ENCODE peak calls at places on chromosomes 13 and 19, in five cellular contexts. L is PC-3; E is CD8-positive, alpha-beta T cell; M is lower leg skin; K is epithelial cell of esophagus. A is an unnamed sample.

GRCh38 chr13:45989607-45990006 is 62.9 kb downstream of the ZC3H13 start:
- DNase-seq in K (peak; percentile 52), L (no peak), M (no peak), E (no peak), A (no peak)

GRCh38 chr13:110985570-110985969 is 70.7 kb upstream of the ANKRD10 start:
- DNase-seq in E (no peak), M (no peak), K (no peak), L (no peak), A (no peak)

GRCh38 chr13:113860579-113861432 is 3.1 kb downstream of the GAS6 start:
- DNase-seq in M (peak; percentile 85), L (peak; percentile 11), E (no peak), K (no peak), A (no peak)

GRCh38 chr19:9797871-9798270 is 21.0 kb downstream of the FBXL12 start:
- DNase-seq in E (no peak), M (no peak), L (peak; percentile 91), K (peak; percentile 88), A (no peak)

GRCh38 chr13:87669379-87669978 is 1.7 kb upstream of the SLITRK5 start:
- DNase-seq in M (no peak), K (peak; percentile 65), L (peak; percentile 59), E (no peak), A (peak; percentile 30)

GRCh38 chr13:51849145-51850101 is 4.4 kb upstream of the TMEM272 start:
- DNase-seq in M (no peak), L (peak; percentile 10), K (no peak), E (no peak), A (peak; percentile 51)

GRCh38 chr19:639251-640155 is at the start of gene FGF22:
- DNase-seq in L (peak; percentile 80), K (peak; percentile 96), M (peak; percentile 99), E (peak; percentile 95), A (peak; percentile 91)

GRCh38 chr13:23754506-23754905 is 134.7 kb downstream of the MIPEP start:
- DNase-seq in K (no peak), M (no peak), L (no peak), E (no peak), A (no peak)

GRCh38 chr19:19480688-19481087 is 34.7 kb downstream of the TSSK6 start:
- DNase-seq in K (no peak), L (no peak), M (no peak), E (no peak), A (peak; percentile 68)

GRCh38 chr13:77139311-77139710 is 112.4 kb upstream of the FBXL3 start:
- DNase-seq in K (no peak), L (no peak), M (no peak), E (no peak), A (no peak)

GRCh38 chr13:57408312-57408711 is 223.2 kb upstream of the PCDH17 start:
- DNase-seq in E (no peak), L (no peak), K (no peak), M (no peak), A (no peak)

GRCh38 chr13:78657699-78658629 is 991 bp downstream of the OBI1 start:
- DNase-seq in K (peak; percentile 41), L (peak; percentile 38), E (no peak), M (no peak), A (peak; percentile 14)

GRCh38 chr13:43157796-43158195 is 134.4 kb downstream of the DNAJC15 start:
- DNase-seq in L (no peak), M (peak; percentile 42), K (no peak), E (no peak), A (no peak)

GRCh38 chr13:51945149-51945548 is 66.1 kb downstream of the ATP7B start:
- DNase-seq in K (no peak), M (no peak), E (no peak), L (no peak), A (peak; percentile 23)

GRCh38 chr19:45471866-45472556 is 4.2 kb downstream of the FOSB start:
- DNase-seq in M (no peak), L (no peak), K (no peak), E (peak; percentile 30), A (no peak)

GRCh38 chr19:6509118-6509971 is 7.2 kb upstream of the TUBB4A start:
- DNase-seq in K (no peak), E (no peak), L (no peak), M (peak; percentile 93), A (no peak)

GRCh38 chr13:104750377-104750776 is 1684.2 kb upstream of the SLC10A2 start:
- DNase-seq in K (peak; percentile 88), L (peak; percentile 18), M (no peak), E (no peak), A (no peak)

GRCh38 chr13:51759240-51759639 is 44.7 kb downstream of the DHRS12 start:
- DNase-seq in K (peak; percentile 39), M (no peak), L (no peak), E (no peak), A (no peak)

GRCh38 chr13:109485136-109485794 is 301.1 kb downstream of the IRS2 start:
- DNase-seq in K (no peak), M (no peak), E (no peak), L (no peak), A (no peak)

GRCh38 chr13:99371956-99372355 is 64.8 kb upstream of the GPR183 start:
- DNase-seq in L (no peak), M (peak; percentile 84), E (peak; percentile 75), K (no peak), A (no peak)

GRCh38 chr19:45340232-45340898 is at the start of gene KLC3:
- DNase-seq in K (peak; percentile 66), L (peak; percentile 70), E (no peak), M (no peak), A (no peak)

GRCh38 chr13:40624338-40624737 is 42.1 kb downstream of the FOXO1 start:
- DNase-seq in E (no peak), L (no peak), M (no peak), K (peak; percentile 46), A (no peak)

DNA sequence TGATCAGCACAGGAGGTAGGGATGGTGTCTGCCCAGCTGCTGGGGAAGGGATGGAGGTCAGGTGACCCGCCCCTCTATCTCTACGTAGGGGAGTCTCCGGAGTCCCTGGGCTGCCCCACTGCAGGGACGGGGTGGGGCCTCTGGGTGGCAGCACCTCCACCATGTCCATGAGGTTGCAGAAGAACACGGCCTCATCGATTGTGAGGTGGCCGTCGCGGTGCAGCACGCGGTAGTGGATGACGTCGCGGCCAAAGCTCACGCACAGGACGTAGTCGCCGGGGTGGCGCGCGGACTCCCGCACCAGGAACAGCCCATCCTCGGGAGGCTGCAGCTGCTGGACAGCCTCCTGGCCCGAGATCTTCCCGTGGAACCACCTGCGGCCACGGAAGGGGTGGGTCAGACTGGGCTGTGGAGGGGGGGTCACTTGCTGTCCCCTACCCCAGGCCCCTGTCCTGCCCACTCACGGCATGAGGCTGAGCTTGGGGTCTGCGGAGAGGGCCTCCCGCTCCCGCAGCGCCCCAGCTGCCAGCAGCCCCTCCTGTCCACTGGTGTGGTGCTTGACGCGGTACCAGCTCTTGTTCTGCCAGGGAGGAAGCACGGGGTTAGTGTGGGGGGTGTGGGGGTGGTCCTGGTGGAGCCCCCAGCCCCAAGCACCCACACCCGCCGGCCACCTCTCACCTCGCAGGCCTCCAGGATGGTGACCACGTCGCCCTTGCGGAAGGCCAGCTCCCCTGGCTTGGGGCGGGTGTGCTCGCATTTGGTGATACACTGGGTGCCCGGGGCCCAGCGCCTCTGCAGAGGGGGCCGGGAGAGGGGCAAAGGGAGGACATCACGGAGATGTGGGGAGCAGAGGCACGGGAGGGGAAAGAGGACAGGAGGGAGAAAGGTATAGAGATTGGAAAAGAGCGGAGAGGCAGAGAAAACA is 2.3 kb downstream of the MATK start:
- DNase-seq in E (peak; percentile 69), L (peak; percentile 8), K (no peak), M (no peak), A (no peak)
- TF ChIP-seq CTCF in E (peak; percentile 50), L (peak; percentile 47), K (no peak), M (no peak), A (peak; percentile 28)

DNA sequence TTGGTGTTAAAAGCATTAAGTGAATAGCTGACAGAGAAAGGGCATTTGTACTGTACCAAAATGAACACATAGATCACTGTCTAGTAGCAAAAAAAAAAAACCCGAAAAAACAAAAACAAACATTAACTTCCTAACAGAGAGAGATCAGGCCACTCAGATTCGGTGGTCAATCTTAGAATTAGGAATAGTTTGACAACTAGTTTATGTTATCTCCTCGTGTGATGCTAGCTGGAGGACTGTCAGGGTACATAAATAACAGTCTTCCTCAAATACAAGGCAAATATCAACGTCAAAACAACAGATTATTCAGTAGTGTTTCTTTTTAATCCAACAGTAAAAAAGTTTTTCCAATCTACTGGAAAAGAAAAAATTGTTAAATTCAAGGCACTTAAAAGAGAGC is 1.7 kb downstream of the ZMYM5 start:
- DNase-seq in M (no peak), K (no peak), E (no peak), L (peak; percentile 7), A (no peak)
- H3K4me3 ChIP-seq in M (no peak overlapping the region), K (peak overlapping the region; percentile 72), E (peak overlapping the region; percentile 64), L (peak overlapping the region; percentile 91), A (peak overlapping the region; percentile 56)

DNA sequence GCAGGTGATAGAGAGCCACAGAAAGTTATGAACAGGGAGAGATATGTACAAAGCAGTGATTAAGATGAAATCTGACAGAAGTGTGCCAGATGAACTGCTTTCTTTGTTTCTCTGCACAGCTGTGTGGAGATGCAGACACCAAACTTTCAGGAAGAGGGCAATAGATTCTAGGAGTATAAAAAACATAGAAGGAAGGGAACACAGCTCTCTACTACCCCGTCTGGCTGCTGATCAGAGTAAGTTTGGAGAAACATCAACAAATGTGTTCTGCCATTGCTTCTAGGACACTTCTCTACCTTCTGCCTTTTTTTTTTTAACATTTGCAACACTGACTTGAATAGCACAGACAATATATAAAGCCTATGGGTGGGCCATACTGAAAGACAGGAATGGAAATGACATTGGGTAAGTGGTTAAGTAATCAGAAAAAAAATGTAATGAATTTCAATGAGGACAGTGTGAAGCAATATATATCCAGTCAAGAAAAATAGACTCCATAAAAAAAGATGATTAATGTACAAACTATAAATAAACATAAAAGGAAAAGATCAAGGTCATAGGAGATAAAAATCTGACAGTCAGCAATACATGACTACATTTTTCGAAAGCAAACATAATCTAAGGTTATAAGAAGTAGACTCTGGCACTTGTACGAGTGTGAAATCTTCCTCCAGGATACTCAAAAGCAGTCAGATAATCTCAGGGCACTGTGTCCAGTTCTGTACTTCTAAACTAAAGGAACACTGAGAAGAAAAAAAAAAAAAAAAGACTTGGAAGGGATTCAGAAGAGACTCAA is 21.4 kb downstream of the NUFIP1 start:
- DNase-seq in M (no peak), E (no peak), L (peak; percentile 18), K (no peak), A (no peak)
- TF ChIP-seq CTCF in M (no peak), E (no peak), L (peak; percentile 39), K (peak; percentile 20), A (no peak)

GRCh38 chr19:10876459-10877240 is 5.3 kb downstream of the CARM1 start:
- DNase-seq in M (no peak), L (no peak), K (no peak), E (no peak), A (peak; percentile 91)

GRCh38 chr19:10882108-10882457 is 10.7 kb downstream of the CARM1 start:
- DNase-seq in M (no peak), E (no peak), K (no peak), L (no peak), A (no peak)

GRCh38 chr19:10881403-10882107 is 10.2 kb downstream of the CARM1 start:
- DNase-seq in E (no peak), K (no peak), L (no peak), M (no peak), A (no peak)

GRCh38 chr19:10874019-10874418 is 2.7 kb downstream of the CARM1 start:
- DNase-seq in L (peak; percentile 32), E (no peak), M (no peak), K (no peak), A (no peak)

DNA sequence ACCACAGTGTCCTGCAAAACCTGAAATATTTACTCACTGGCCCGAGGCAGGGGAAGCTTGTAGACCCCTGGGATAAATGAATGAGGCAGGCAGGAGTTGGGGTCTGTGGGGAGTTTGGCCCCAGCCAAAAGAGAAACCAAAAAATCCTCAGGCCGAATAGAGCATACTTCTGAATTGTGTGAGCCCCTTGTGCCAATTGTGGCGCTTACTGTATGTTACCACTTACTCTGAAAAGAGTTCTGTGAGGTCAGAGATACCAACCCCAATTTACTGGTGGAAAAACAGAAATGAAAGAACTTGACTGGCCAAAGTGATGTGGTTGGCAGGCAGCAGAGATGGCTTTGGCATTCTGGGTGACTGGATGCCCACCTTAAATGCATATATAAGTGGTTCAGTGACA is 6.9 kb downstream of the CARM1 start:
- DNase-seq in E (no peak), M (no peak), L (no peak), K (no peak), A (peak; percentile 64)
- H3K4me3 ChIP-seq in E (no peak overlapping the region), M (no peak overlapping the region), L (no peak overlapping the region), K (no peak overlapping the region), A (peak overlapping the region; percentile 64)